ENCODE peak calls at places on chromosomes 6 and 20, in five cellular contexts. One of them, this sample, is unnamed.

GRCh38 chr20:326645-327031 is 1.3 kb downstream of the SOX12 start:
- DNase-seq in CD8-positive, alpha-beta T cell: no peak
- DNase-seq in neural progenitor cell: peak; percentile 73
- DNase-seq in bronchial epithelial cell: no peak
- DNase-seq in right lobe of liver: peak; percentile 63
- DNase-seq in this sample: no peak

GRCh38 chr6:47780510-47781356 is 1.1 kb upstream of the OPN5 start:
- DNase-seq in CD8-positive, alpha-beta T cell: no peak
- DNase-seq in neural progenitor cell: peak; percentile 66
- DNase-seq in bronchial epithelial cell: peak; percentile 87
- DNase-seq in right lobe of liver: no peak
- DNase-seq in this sample: peak; percentile 64

GRCh38 chr6:157186785-157187181 is 136.5 kb downstream of the TMEM242 start:
- DNase-seq in CD8-positive, alpha-beta T cell: no peak
- DNase-seq in neural progenitor cell: no peak
- DNase-seq in bronchial epithelial cell: no peak
- DNase-seq in right lobe of liver: no peak
- DNase-seq in this sample: peak; percentile 14

GRCh38 chr6:110875548-110876169 is 1.1 kb downstream of the AMD1 start:
- DNase-seq in CD8-positive, alpha-beta T cell: peak; percentile 49
- DNase-seq in neural progenitor cell: peak; percentile 75
- DNase-seq in bronchial epithelial cell: no peak
- DNase-seq in right lobe of liver: peak; percentile 68
- DNase-seq in this sample: peak; percentile 57

GRCh38 chr6:142531727-142532126 is 229.9 kb downstream of the ADGRG6 start:
- DNase-seq in CD8-positive, alpha-beta T cell: no peak
- DNase-seq in neural progenitor cell: no peak
- DNase-seq in bronchial epithelial cell: no peak
- DNase-seq in right lobe of liver: no peak
- DNase-seq in this sample: no peak

GRCh38 chr6:127182501-127182900 is 64.0 kb downstream of the RSPO3 start:
- DNase-seq in CD8-positive, alpha-beta T cell: no peak
- DNase-seq in neural progenitor cell: no peak
- DNase-seq in bronchial epithelial cell: no peak
- DNase-seq in right lobe of liver: no peak
- DNase-seq in this sample: no peak

GRCh38 chr6:27280064-27280539 is 32.0 kb downstream of the POM121L2 start:
- DNase-seq in CD8-positive, alpha-beta T cell: no peak
- DNase-seq in neural progenitor cell: peak; percentile 63
- DNase-seq in bronchial epithelial cell: peak; percentile 50
- DNase-seq in right lobe of liver: no peak
- DNase-seq in this sample: peak; percentile 78

GRCh38 chr6:11094411-11094851 is 797 bp downstream of the SMIM13 start:
- DNase-seq in CD8-positive, alpha-beta T cell: peak; percentile 24
- DNase-seq in neural progenitor cell: peak; percentile 69
- DNase-seq in bronchial epithelial cell: peak; percentile 44
- DNase-seq in right lobe of liver: peak; percentile 72
- DNase-seq in this sample: peak; percentile 88

GRCh38 chr6:7175463-7175862 is 67.7 kb downstream of the RREB1 start:
- DNase-seq in CD8-positive, alpha-beta T cell: no peak
- DNase-seq in neural progenitor cell: no peak
- DNase-seq in bronchial epithelial cell: no peak
- DNase-seq in right lobe of liver: no peak
- DNase-seq in this sample: no peak

GRCh38 chr6:140388815-140389214 is 1014.4 kb upstream of the CITED2 start:
- DNase-seq in CD8-positive, alpha-beta T cell: no peak
- DNase-seq in neural progenitor cell: no peak
- DNase-seq in bronchial epithelial cell: no peak
- DNase-seq in right lobe of liver: no peak
- DNase-seq in this sample: no peak

GRCh38 chr6:111253999-111254778 is 166.9 kb downstream of the SLC16A10 start:
- DNase-seq in CD8-positive, alpha-beta T cell: no peak
- DNase-seq in neural progenitor cell: no peak
- DNase-seq in bronchial epithelial cell: no peak
- DNase-seq in right lobe of liver: no peak
- DNase-seq in this sample: no peak

GRCh38 chr6:24382220-24382540 is 20.6 kb upstream of the MRS2 start:
- DNase-seq in CD8-positive, alpha-beta T cell: no peak
- DNase-seq in neural progenitor cell: no peak
- DNase-seq in bronchial epithelial cell: no peak
- DNase-seq in right lobe of liver: no peak
- DNase-seq in this sample: no peak

GRCh38 chr6:3457710-3458605 is 1.1 kb upstream of the SLC22A23 start:
- DNase-seq in CD8-positive, alpha-beta T cell: no peak
- DNase-seq in neural progenitor cell: peak; percentile 59
- DNase-seq in bronchial epithelial cell: peak; percentile 67
- DNase-seq in right lobe of liver: peak; percentile 69
- DNase-seq in this sample: no peak

GRCh38 chr20:39913274-39913673 is 775.8 kb downstream of the MAFB start:
- DNase-seq in CD8-positive, alpha-beta T cell: no peak
- DNase-seq in neural progenitor cell: no peak
- DNase-seq in bronchial epithelial cell: peak; percentile 58
- DNase-seq in right lobe of liver: no peak
- DNase-seq in this sample: no peak

GRCh38 chr6:33417127-33417902 is 592 bp downstream of the CUTA start:
- DNase-seq in CD8-positive, alpha-beta T cell: no peak
- DNase-seq in neural progenitor cell: peak; percentile 72
- DNase-seq in bronchial epithelial cell: peak; percentile 79
- DNase-seq in right lobe of liver: no peak
- DNase-seq in this sample: peak; percentile 32

GRCh38 chr20:22825076-22825475 is 210.0 kb upstream of the SSTR4 start:
- DNase-seq in CD8-positive, alpha-beta T cell: no peak
- DNase-seq in neural progenitor cell: no peak
- DNase-seq in bronchial epithelial cell: peak; percentile 83
- DNase-seq in right lobe of liver: no peak
- DNase-seq in this sample: no peak

GRCh38 chr6:14072084-14072483 is 45.5 kb upstream of the CD83 start:
- DNase-seq in CD8-positive, alpha-beta T cell: no peak
- DNase-seq in neural progenitor cell: no peak
- DNase-seq in bronchial epithelial cell: no peak
- DNase-seq in right lobe of liver: no peak
- DNase-seq in this sample: peak; percentile 60

GRCh38 chr6:7008451-7008988 is 99.2 kb upstream of the RREB1 start:
- DNase-seq in CD8-positive, alpha-beta T cell: no peak
- DNase-seq in neural progenitor cell: peak; percentile 78
- DNase-seq in bronchial epithelial cell: no peak
- DNase-seq in right lobe of liver: no peak
- DNase-seq in this sample: no peak

GRCh38 chr6:67666177-67666964 is 968.7 kb upstream of the ADGRB3 start:
- DNase-seq in CD8-positive, alpha-beta T cell: no peak
- DNase-seq in neural progenitor cell: no peak
- DNase-seq in bronchial epithelial cell: no peak
- DNase-seq in right lobe of liver: no peak
- DNase-seq in this sample: no peak

GRCh38 chr20:11852801-11853200 is 64.9 kb upstream of the BTBD3 start:
- DNase-seq in CD8-positive, alpha-beta T cell: no peak
- DNase-seq in neural progenitor cell: no peak
- DNase-seq in bronchial epithelial cell: peak; percentile 63
- DNase-seq in right lobe of liver: no peak
- DNase-seq in this sample: no peak

GRCh38 chr6:166626177-166627038 is 643 bp downstream of the RPS6KA2 start:
- DNase-seq in CD8-positive, alpha-beta T cell: peak; percentile 10
- DNase-seq in neural progenitor cell: peak; percentile 50
- DNase-seq in bronchial epithelial cell: peak; percentile 50
- DNase-seq in right lobe of liver: peak; percentile 67
- DNase-seq in this sample: peak; percentile 4

GRCh38 chr20:16017656-16018055 is 555.6 kb downstream of the KIF16B start:
- DNase-seq in CD8-positive, alpha-beta T cell: no peak
- DNase-seq in neural progenitor cell: no peak
- DNase-seq in bronchial epithelial cell: no peak
- DNase-seq in right lobe of liver: no peak
- DNase-seq in this sample: no peak

GRCh38 chr6:35051997-35052583 is 89.0 kb downstream of the TCP11 start:
- DNase-seq in CD8-positive, alpha-beta T cell: no peak
- DNase-seq in neural progenitor cell: no peak
- DNase-seq in bronchial epithelial cell: no peak
- DNase-seq in right lobe of liver: no peak
- DNase-seq in this sample: no peak

GRCh38 chr6:45775026-45775697 is 240.5 kb downstream of the CLIC5 start:
- DNase-seq in CD8-positive, alpha-beta T cell: no peak
- DNase-seq in neural progenitor cell: no peak
- DNase-seq in bronchial epithelial cell: no peak
- DNase-seq in right lobe of liver: no peak
- DNase-seq in this sample: no peak

GRCh38 chr20:21147593-21147992 is 21.7 kb downstream of the KIZ start:
- DNase-seq in CD8-positive, alpha-beta T cell: no peak
- DNase-seq in neural progenitor cell: no peak
- DNase-seq in bronchial epithelial cell: peak; percentile 67
- DNase-seq in right lobe of liver: no peak
- DNase-seq in this sample: no peak

GRCh38 chr6:25992413-25993037 is 29.9 kb downstream of the TRIM38 start:
- DNase-seq in CD8-positive, alpha-beta T cell: peak; percentile 90
- DNase-seq in neural progenitor cell: peak; percentile 96
- DNase-seq in bronchial epithelial cell: peak; percentile 69
- DNase-seq in right lobe of liver: peak; percentile 96
- DNase-seq in this sample: peak; percentile 97

GRCh38 chr6:25995507-25995906 is 32.9 kb downstream of the TRIM38 start:
- DNase-seq in CD8-positive, alpha-beta T cell: no peak
- DNase-seq in neural progenitor cell: no peak
- DNase-seq in bronchial epithelial cell: no peak
- DNase-seq in right lobe of liver: no peak
- DNase-seq in this sample: no peak

GRCh38 chr6:25990172-25990873 is 27.7 kb downstream of the TRIM38 start:
- DNase-seq in CD8-positive, alpha-beta T cell: no peak
- DNase-seq in neural progenitor cell: no peak
- DNase-seq in bronchial epithelial cell: no peak
- DNase-seq in right lobe of liver: no peak
- DNase-seq in this sample: no peak

GRCh38 chr6:25991785-25992412 is 29.3 kb downstream of the TRIM38 start:
- DNase-seq in CD8-positive, alpha-beta T cell: peak; percentile 23
- DNase-seq in neural progenitor cell: peak; percentile 72
- DNase-seq in bronchial epithelial cell: peak; percentile 39
- DNase-seq in right lobe of liver: peak; percentile 81
- DNase-seq in this sample: peak; percentile 84

DNA sequence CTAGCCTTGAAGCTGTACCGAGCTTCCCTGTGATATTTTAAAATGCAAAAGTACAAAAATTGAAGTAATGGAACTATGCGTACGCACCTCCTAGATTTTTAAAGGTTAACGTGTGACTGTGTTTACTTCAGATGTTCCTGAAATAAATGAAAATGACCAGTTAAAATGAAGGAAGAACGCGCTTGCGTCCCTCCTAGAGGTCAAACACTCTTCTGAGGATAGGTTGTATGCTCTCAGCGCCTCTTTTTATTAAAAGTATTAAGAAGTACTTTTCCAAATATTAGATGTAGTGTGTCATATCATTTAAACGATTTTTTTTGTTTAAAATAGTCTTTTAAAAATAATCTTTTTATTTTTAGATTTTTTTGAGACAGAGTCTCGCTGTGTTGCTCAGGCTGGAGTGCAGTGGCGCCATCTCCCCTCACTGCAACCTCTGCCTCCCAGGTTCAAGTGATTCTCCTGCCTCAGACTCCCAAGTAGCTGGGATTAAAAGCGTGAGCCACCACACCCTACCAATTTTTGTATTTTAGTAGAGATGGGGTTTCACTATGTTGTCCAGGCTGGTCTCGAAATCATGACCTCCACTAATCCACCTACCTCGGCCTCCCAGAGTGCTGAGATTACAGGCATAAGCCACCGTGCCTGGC is 30.6 kb downstream of the TRIM38 start:
- DNase-seq in CD8-positive, alpha-beta T cell: no peak
- DNase-seq in neural progenitor cell: no peak
- DNase-seq in bronchial epithelial cell: no peak
- DNase-seq in right lobe of liver: no peak
- DNase-seq in this sample: no peak
- TF ChIP-seq CTCF in CD8-positive, alpha-beta T cell: no peak
- TF ChIP-seq CTCF in neural progenitor cell: no peak
- TF ChIP-seq CTCF in bronchial epithelial cell: no peak
- TF ChIP-seq CTCF in right lobe of liver: no peak
- TF ChIP-seq CTCF in this sample: no peak

GRCh38 chr20:63732118-63733095 is 4.1 kb upstream of the LIME1 start:
- DNase-seq in CD8-positive, alpha-beta T cell: no peak
- DNase-seq in neural progenitor cell: no peak
- DNase-seq in bronchial epithelial cell: no peak
- DNase-seq in right lobe of liver: no peak
- DNase-seq in this sample: no peak
- H3K4me3 ChIP-seq in CD8-positive, alpha-beta T cell: no peak overlapping the region
- H3K4me3 ChIP-seq in neural progenitor cell: no peak overlapping the region
- H3K4me3 ChIP-seq in bronchial epithelial cell: no peak overlapping the region
- H3K4me3 ChIP-seq in right lobe of liver: no peak overlapping the region
- H3K4me3 ChIP-seq in this sample: no peak overlapping the region

GRCh38 chr20:32451340-32451681 is 93.2 kb downstream of the ASXL1 start:
- DNase-seq in CD8-positive, alpha-beta T cell: no peak
- DNase-seq in neural progenitor cell: no peak
- DNase-seq in bronchial epithelial cell: no peak
- DNase-seq in right lobe of liver: no peak
- DNase-seq in this sample: no peak
- TF ChIP-seq CTCF in CD8-positive, alpha-beta T cell: no peak
- TF ChIP-seq CTCF in neural progenitor cell: no peak
- TF ChIP-seq CTCF in bronchial epithelial cell: no peak
- TF ChIP-seq CTCF in right lobe of liver: no peak
- TF ChIP-seq CTCF in this sample: no peak

DNA sequence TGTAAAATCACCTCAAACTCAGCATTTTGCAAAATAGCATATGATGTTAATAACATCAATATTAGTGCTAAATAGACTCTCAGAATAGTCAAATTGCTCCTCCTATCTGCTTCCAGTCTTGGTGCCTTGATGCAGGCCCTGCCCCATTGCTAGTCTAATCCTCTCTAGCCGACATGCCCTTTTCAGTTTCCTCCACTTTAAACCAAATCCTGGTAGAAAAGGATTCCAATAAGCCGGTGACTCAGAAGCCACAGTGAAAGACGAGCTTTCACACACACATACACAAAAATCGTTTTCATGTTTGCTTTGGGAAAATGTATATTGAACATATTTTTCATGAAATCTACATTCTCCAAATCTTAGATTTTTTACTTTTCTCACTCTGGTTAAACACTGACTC is 203.1 kb downstream of the LMBRD1 start:
- DNase-seq in CD8-positive, alpha-beta T cell: no peak
- DNase-seq in neural progenitor cell: peak; percentile 24
- DNase-seq in bronchial epithelial cell: no peak
- DNase-seq in right lobe of liver: no peak
- DNase-seq in this sample: no peak
- H3K4me3 ChIP-seq in CD8-positive, alpha-beta T cell: no peak overlapping the region
- H3K4me3 ChIP-seq in neural progenitor cell: no peak overlapping the region
- H3K4me3 ChIP-seq in bronchial epithelial cell: no peak overlapping the region
- H3K4me3 ChIP-seq in right lobe of liver: no peak overlapping the region
- H3K4me3 ChIP-seq in this sample: no peak overlapping the region

GRCh38 chr20:35394271-35394670 is 17.5 kb downstream of the UQCC1 start:
- DNase-seq in CD8-positive, alpha-beta T cell: no peak
- DNase-seq in neural progenitor cell: no peak
- DNase-seq in bronchial epithelial cell: no peak
- DNase-seq in right lobe of liver: no peak
- DNase-seq in this sample: no peak
- TF ChIP-seq CTCF in CD8-positive, alpha-beta T cell: no peak
- TF ChIP-seq CTCF in neural progenitor cell: no peak
- TF ChIP-seq CTCF in bronchial epithelial cell: no peak
- TF ChIP-seq CTCF in right lobe of liver: no peak
- TF ChIP-seq CTCF in this sample: no peak

GRCh38 chr6:63353282-63353630 is 33.5 kb upstream of the LGSN start:
- DNase-seq in CD8-positive, alpha-beta T cell: no peak
- DNase-seq in neural progenitor cell: no peak
- DNase-seq in bronchial epithelial cell: no peak
- DNase-seq in right lobe of liver: no peak
- DNase-seq in this sample: no peak
- H3K4me3 ChIP-seq in CD8-positive, alpha-beta T cell: no peak overlapping the region
- H3K4me3 ChIP-seq in neural progenitor cell: no peak overlapping the region
- H3K4me3 ChIP-seq in bronchial epithelial cell: no peak overlapping the region
- H3K4me3 ChIP-seq in right lobe of liver: no peak overlapping the region
- H3K4me3 ChIP-seq in this sample: peak overlapping the region; percentile 51

This sample was measured in GM12865.